ENCODE peak calls at places on chromosomes 16 and 17, in five cellular contexts. O, Y, L, B and Z are unnamed samples.

GRCh38 chr16:87348616-87349157 is 31.5 kb upstream of the C16orf95 start:
- DNase-seq in O (no peak), Y (no peak), L (no peak), B (no peak), Z (no peak)

GRCh38 chr17:68383443-68384321 is 73.6 kb downstream of the WIPI1 start:
- DNase-seq in O (no peak), Y (peak; percentile 80), L (peak; percentile 81), B (no peak), Z (no peak)

GRCh38 chr17:76826290-76827138 is 41.7 kb upstream of the MGAT5B start:
- DNase-seq in O (no peak), Y (no peak), L (no peak), B (no peak), Z (no peak)

GRCh38 chr16:27795992-27796614 is 246.2 kb downstream of the KATNIP start:
- DNase-seq in O (no peak), Y (peak; percentile 14), L (no peak), B (no peak), Z (no peak)

GRCh38 chr16:47916266-47916665 is 239.5 kb downstream of the ABCC12 start:
- DNase-seq in O (no peak), Y (no peak), L (no peak), B (no peak), Z (no peak)

GRCh38 chr17:28812980-28813377 is 29.6 kb downstream of the FAM222B start:
- DNase-seq in O (no peak), Y (no peak), L (no peak), B (no peak), Z (no peak)

GRCh38 chr17:21287703-21288449 is 3.4 kb downstream of the MAP2K3 start:
- DNase-seq in O (peak; percentile 90), Y (peak; percentile 74), L (peak; percentile 99), B (peak; percentile 99), Z (peak; percentile 95)

GRCh38 chr16:76194621-76195015 is 82.6 kb upstream of the CNTNAP4 start:
- DNase-seq in O (no peak), Y (no peak), L (no peak), B (no peak), Z (no peak)

GRCh38 chr16:88379694-88380040 is 3.1 kb upstream of the ZNF469 start:
- DNase-seq in O (no peak), Y (no peak), L (no peak), B (no peak), Z (no peak)

GRCh38 chr17:49996495-49997255 is 1.7 kb upstream of the DLX3 start:
- DNase-seq in O (peak; percentile 55), Y (no peak), L (peak; percentile 92), B (peak; percentile 49), Z (peak; percentile 76)

GRCh38 chr17:8131844-8132441 is 8.0 kb upstream of the HES7 start:
- DNase-seq in O (no peak), Y (no peak), L (no peak), B (no peak), Z (peak; percentile 53)

GRCh38 chr17:47730681-47731080 is 2.4 kb upstream of the TBX21 start:
- DNase-seq in O (no peak), Y (no peak), L (no peak), B (no peak), Z (no peak)

GRCh38 chr16:28866454-28866804 is 2.8 kb downstream of the SH2B1 start:
- DNase-seq in O (no peak), Y (no peak), L (no peak), B (no peak), Z (no peak)

GRCh38 chr16:67269766-67270165 is 9.6 kb upstream of the PLEKHG4 start:
- DNase-seq in O (no peak), Y (no peak), L (no peak), B (no peak), Z (no peak)

GRCh38 chr16:81711609-81712329 is 67.3 kb upstream of the PLCG2 start:
- DNase-seq in O (no peak), Y (no peak), L (no peak), B (no peak), Z (peak; percentile 90)

GRCh38 chr16:2023098-2023925 is 3.4 kb upstream of the NHERF2 start:
- DNase-seq in O (peak; percentile 97), Y (peak; percentile 82), L (peak; percentile 98), B (peak; percentile 90), Z (peak; percentile 94)

GRCh38 chr17:27741361-27741861 is 58.9 kb downstream of the NOS2 start:
- DNase-seq in O (no peak), Y (no peak), L (peak; percentile 21), B (no peak), Z (no peak)

GRCh38 chr17:7703584-7704574 is 1.1 kb upstream of the EFNB3 start:
- DNase-seq in O (no peak), Y (peak; percentile 24), L (no peak), B (no peak), Z (no peak)

GRCh38 chr17:37488009-37488604 is 1.6 kb upstream of the DUSP14 start:
- DNase-seq in O (no peak), Y (no peak), L (no peak), B (no peak), Z (peak; percentile 92)

GRCh38 chr17:74132354-74132753 is 71.1 kb upstream of the RPL38 start:
- DNase-seq in O (no peak), Y (peak; percentile 80), L (peak; percentile 28), B (no peak), Z (no peak)

GRCh38 chr16:12741176-12741575 is 62.5 kb downstream of the CPPED1 start:
- DNase-seq in O (no peak), Y (no peak), L (no peak), B (no peak), Z (no peak)

GRCh38 chr17:2035549-2036490 is 5.9 kb downstream of the DPH1 start:
- DNase-seq in O (no peak), Y (no peak), L (no peak), B (no peak), Z (no peak)

GRCh38 chr16:9136596-9136995 is 45.2 kb downstream of the HAPSTR1 start:
- DNase-seq in O (no peak), Y (no peak), L (peak; percentile 39), B (no peak), Z (no peak)